ENCODE peak calls at places on chromosomes 1 and 21, in eight cellular contexts. One of them, this sample, is unnamed.

GRCh38 chr1:183873642-183874041 is 68.7 kb downstream of the RGL1 start:
- DNase-seq in mammary epithelial cell: no peak
- DNase-seq in WTC11: no peak
- DNase-seq in left cardiac atrium: no peak
- DNase-seq in amniotic stem cell: no peak
- DNase-seq in stimulated activated CD8-positive, alpha-beta memory T cell treated with anti-CD3 and anti-CD28 coated beads, Interleukin-15, amount 100 ng/mL, for 48 hours: no peak
- DNase-seq in HepG2: no peak
- DNase-seq in mucosa of gallbladder: no peak
- DNase-seq in this sample: no peak

GRCh38 chr1:165215676-165216075 is 140.8 kb downstream of the LMX1A start:
- DNase-seq in left cardiac atrium: no peak
- DNase-seq in stimulated activated CD8-positive, alpha-beta memory T cell treated with anti-CD3 and anti-CD28 coated beads, Interleukin-15, amount 100 ng/mL, for 48 hours: no peak
- DNase-seq in amniotic stem cell: no peak
- DNase-seq in WTC11: no peak
- DNase-seq in HepG2: no peak
- DNase-seq in mucosa of gallbladder: no peak
- DNase-seq in mammary epithelial cell: peak; percentile 7
- DNase-seq in this sample: no peak

GRCh38 chr1:178706467-178706866 is 18.6 kb upstream of the RALGPS2 start:
- DNase-seq in HepG2: no peak
- DNase-seq in amniotic stem cell: no peak
- DNase-seq in mucosa of gallbladder: peak; percentile 19
- DNase-seq in mammary epithelial cell: peak; percentile 45
- DNase-seq in left cardiac atrium: no peak
- DNase-seq in stimulated activated CD8-positive, alpha-beta memory T cell treated with anti-CD3 and anti-CD28 coated beads, Interleukin-15, amount 100 ng/mL, for 48 hours: no peak
- DNase-seq in WTC11: no peak
- DNase-seq in this sample: peak; percentile 44

GRCh38 chr1:36151845-36152203 is 2.5 kb upstream of the TRAPPC3 start:
- DNase-seq in left cardiac atrium: peak; percentile 55
- DNase-seq in stimulated activated CD8-positive, alpha-beta memory T cell treated with anti-CD3 and anti-CD28 coated beads, Interleukin-15, amount 100 ng/mL, for 48 hours: peak; percentile 29
- DNase-seq in HepG2: no peak
- DNase-seq in WTC11: no peak
- DNase-seq in amniotic stem cell: no peak
- DNase-seq in mammary epithelial cell: no peak
- DNase-seq in mucosa of gallbladder: no peak
- DNase-seq in this sample: no peak

GRCh38 chr1:201937624-201938212 is 8.6 kb downstream of the LMOD1 start:
- DNase-seq in left cardiac atrium: no peak
- DNase-seq in WTC11: no peak
- DNase-seq in stimulated activated CD8-positive, alpha-beta memory T cell treated with anti-CD3 and anti-CD28 coated beads, Interleukin-15, amount 100 ng/mL, for 48 hours: no peak
- DNase-seq in HepG2: no peak
- DNase-seq in mucosa of gallbladder: no peak
- DNase-seq in amniotic stem cell: no peak
- DNase-seq in mammary epithelial cell: peak; percentile 62
- DNase-seq in this sample: peak; percentile 41

GRCh38 chr1:82517586-82517985 is 716.9 kb downstream of the ADGRL2 start:
- DNase-seq in left cardiac atrium: peak; percentile 60
- DNase-seq in amniotic stem cell: no peak
- DNase-seq in mammary epithelial cell: no peak
- DNase-seq in WTC11: peak; percentile 40
- DNase-seq in HepG2: no peak
- DNase-seq in mucosa of gallbladder: peak; percentile 40
- DNase-seq in stimulated activated CD8-positive, alpha-beta memory T cell treated with anti-CD3 and anti-CD28 coated beads, Interleukin-15, amount 100 ng/mL, for 48 hours: no peak
- DNase-seq in this sample: no peak

GRCh38 chr1:202710070-202711025 is at the start of gene SYT2:
- DNase-seq in WTC11: peak; percentile 78
- DNase-seq in mucosa of gallbladder: peak; percentile 32
- DNase-seq in left cardiac atrium: peak; percentile 36
- DNase-seq in stimulated activated CD8-positive, alpha-beta memory T cell treated with anti-CD3 and anti-CD28 coated beads, Interleukin-15, amount 100 ng/mL, for 48 hours: peak; percentile 10
- DNase-seq in mammary epithelial cell: no peak
- DNase-seq in amniotic stem cell: no peak
- DNase-seq in HepG2: no peak
- DNase-seq in this sample: no peak

GRCh38 chr1:158045639-158046038 is 52.2 kb downstream of the KIRREL1 start:
- DNase-seq in mucosa of gallbladder: peak; percentile 79
- DNase-seq in left cardiac atrium: peak; percentile 48
- DNase-seq in amniotic stem cell: no peak
- DNase-seq in WTC11: no peak
- DNase-seq in stimulated activated CD8-positive, alpha-beta memory T cell treated with anti-CD3 and anti-CD28 coated beads, Interleukin-15, amount 100 ng/mL, for 48 hours: no peak
- DNase-seq in mammary epithelial cell: no peak
- DNase-seq in HepG2: no peak
- DNase-seq in this sample: no peak

GRCh38 chr1:231512147-231512698 is 16.2 kb upstream of the TSNAX start:
- DNase-seq in HepG2: peak; percentile 91
- DNase-seq in mammary epithelial cell: peak; percentile 96
- DNase-seq in WTC11: no peak
- DNase-seq in amniotic stem cell: no peak
- DNase-seq in left cardiac atrium: no peak
- DNase-seq in stimulated activated CD8-positive, alpha-beta memory T cell treated with anti-CD3 and anti-CD28 coated beads, Interleukin-15, amount 100 ng/mL, for 48 hours: no peak
- DNase-seq in mucosa of gallbladder: no peak
- DNase-seq in this sample: no peak

GRCh38 chr1:14924012-14924452 is 229.5 kb upstream of the TMEM51 start:
- DNase-seq in mammary epithelial cell: peak; percentile 53
- DNase-seq in stimulated activated CD8-positive, alpha-beta memory T cell treated with anti-CD3 and anti-CD28 coated beads, Interleukin-15, amount 100 ng/mL, for 48 hours: peak; percentile 14
- DNase-seq in WTC11: peak; percentile 51
- DNase-seq in amniotic stem cell: peak; percentile 52
- DNase-seq in mucosa of gallbladder: peak; percentile 66
- DNase-seq in left cardiac atrium: peak; percentile 85
- DNase-seq in HepG2: no peak
- DNase-seq in this sample: no peak

GRCh38 chr1:228793032-228793431 is 57.8 kb downstream of the RHOU start:
- DNase-seq in mammary epithelial cell: no peak
- DNase-seq in WTC11: no peak
- DNase-seq in HepG2: no peak
- DNase-seq in mucosa of gallbladder: no peak
- DNase-seq in stimulated activated CD8-positive, alpha-beta memory T cell treated with anti-CD3 and anti-CD28 coated beads, Interleukin-15, amount 100 ng/mL, for 48 hours: no peak
- DNase-seq in left cardiac atrium: no peak
- DNase-seq in amniotic stem cell: no peak
- DNase-seq in this sample: no peak

GRCh38 chr1:51952638-51953037 is 37.9 kb downstream of the RAB3B start:
- DNase-seq in mammary epithelial cell: no peak
- DNase-seq in left cardiac atrium: no peak
- DNase-seq in HepG2: no peak
- DNase-seq in mucosa of gallbladder: no peak
- DNase-seq in WTC11: no peak
- DNase-seq in amniotic stem cell: no peak
- DNase-seq in stimulated activated CD8-positive, alpha-beta memory T cell treated with anti-CD3 and anti-CD28 coated beads, Interleukin-15, amount 100 ng/mL, for 48 hours: no peak
- DNase-seq in this sample: no peak

GRCh38 chr1:1171551-1172340 is 1.9 kb upstream of the TTLL10 start:
- DNase-seq in WTC11: peak; percentile 9
- DNase-seq in mammary epithelial cell: no peak
- DNase-seq in HepG2: no peak
- DNase-seq in mucosa of gallbladder: no peak
- DNase-seq in stimulated activated CD8-positive, alpha-beta memory T cell treated with anti-CD3 and anti-CD28 coated beads, Interleukin-15, amount 100 ng/mL, for 48 hours: peak; percentile 36
- DNase-seq in amniotic stem cell: no peak
- DNase-seq in left cardiac atrium: peak; percentile 17
- DNase-seq in this sample: no peak

GRCh38 chr1:11701551-11701961 is 10.0 kb downstream of the DRAXIN start:
- DNase-seq in mammary epithelial cell: no peak
- DNase-seq in stimulated activated CD8-positive, alpha-beta memory T cell treated with anti-CD3 and anti-CD28 coated beads, Interleukin-15, amount 100 ng/mL, for 48 hours: no peak
- DNase-seq in amniotic stem cell: no peak
- DNase-seq in mucosa of gallbladder: no peak
- DNase-seq in WTC11: no peak
- DNase-seq in left cardiac atrium: no peak
- DNase-seq in HepG2: no peak
- DNase-seq in this sample: no peak

GRCh38 chr1:7013833-7014639 is 228.8 kb downstream of the CAMTA1 start:
- DNase-seq in HepG2: no peak
- DNase-seq in mammary epithelial cell: no peak
- DNase-seq in stimulated activated CD8-positive, alpha-beta memory T cell treated with anti-CD3 and anti-CD28 coated beads, Interleukin-15, amount 100 ng/mL, for 48 hours: no peak
- DNase-seq in WTC11: no peak
- DNase-seq in mucosa of gallbladder: no peak
- DNase-seq in left cardiac atrium: peak; percentile 31
- DNase-seq in amniotic stem cell: no peak
- DNase-seq in this sample: no peak

GRCh38 chr1:155004352-155005075 is 1.9 kb downstream of the ZBTB7B start:
- DNase-seq in amniotic stem cell: no peak
- DNase-seq in WTC11: no peak
- DNase-seq in mammary epithelial cell: no peak
- DNase-seq in HepG2: no peak
- DNase-seq in mucosa of gallbladder: no peak
- DNase-seq in stimulated activated CD8-positive, alpha-beta memory T cell treated with anti-CD3 and anti-CD28 coated beads, Interleukin-15, amount 100 ng/mL, for 48 hours: no peak
- DNase-seq in left cardiac atrium: no peak
- DNase-seq in this sample: no peak

GRCh38 chr1:90924982-90925381 is 96.9 kb downstream of the ZNF644 start:
- DNase-seq in mucosa of gallbladder: no peak
- DNase-seq in stimulated activated CD8-positive, alpha-beta memory T cell treated with anti-CD3 and anti-CD28 coated beads, Interleukin-15, amount 100 ng/mL, for 48 hours: no peak
- DNase-seq in HepG2: no peak
- DNase-seq in WTC11: peak; percentile 67
- DNase-seq in left cardiac atrium: no peak
- DNase-seq in mammary epithelial cell: no peak
- DNase-seq in amniotic stem cell: no peak
- DNase-seq in this sample: no peak

GRCh38 chr1:201207046-201207445 is 16.4 kb downstream of the IGFN1 start:
- DNase-seq in WTC11: no peak
- DNase-seq in left cardiac atrium: no peak
- DNase-seq in mucosa of gallbladder: no peak
- DNase-seq in stimulated activated CD8-positive, alpha-beta memory T cell treated with anti-CD3 and anti-CD28 coated beads, Interleukin-15, amount 100 ng/mL, for 48 hours: no peak
- DNase-seq in amniotic stem cell: no peak
- DNase-seq in mammary epithelial cell: no peak
- DNase-seq in HepG2: no peak
- DNase-seq in this sample: no peak

GRCh38 chr21:39386194-39386593 is 37.3 kb upstream of the HMGN1 start:
- DNase-seq in HepG2: peak; percentile 75
- DNase-seq in stimulated activated CD8-positive, alpha-beta memory T cell treated with anti-CD3 and anti-CD28 coated beads, Interleukin-15, amount 100 ng/mL, for 48 hours: no peak
- DNase-seq in WTC11: no peak
- DNase-seq in left cardiac atrium: peak; percentile 27
- DNase-seq in amniotic stem cell: no peak
- DNase-seq in mucosa of gallbladder: peak; percentile 16
- DNase-seq in mammary epithelial cell: no peak
- DNase-seq in this sample: peak; percentile 16

GRCh38 chr1:28602536-28603439 is 10.7 kb downstream of the RAB42 start:
- DNase-seq in HepG2: peak; percentile 81
- DNase-seq in stimulated activated CD8-positive, alpha-beta memory T cell treated with anti-CD3 and anti-CD28 coated beads, Interleukin-15, amount 100 ng/mL, for 48 hours: no peak
- DNase-seq in mammary epithelial cell: peak; percentile 78
- DNase-seq in amniotic stem cell: peak; percentile 83
- DNase-seq in left cardiac atrium: peak; percentile 58
- DNase-seq in WTC11: peak; percentile 57
- DNase-seq in mucosa of gallbladder: peak; percentile 64
- DNase-seq in this sample: peak; percentile 74

GRCh38 chr21:36419996-36420395 is 34.8 kb downstream of the CHAF1B start:
- DNase-seq in amniotic stem cell: peak; percentile 58
- DNase-seq in mammary epithelial cell: peak; percentile 66
- DNase-seq in WTC11: peak; percentile 84
- DNase-seq in left cardiac atrium: peak; percentile 90
- DNase-seq in HepG2: peak; percentile 63
- DNase-seq in mucosa of gallbladder: peak; percentile 81
- DNase-seq in stimulated activated CD8-positive, alpha-beta memory T cell treated with anti-CD3 and anti-CD28 coated beads, Interleukin-15, amount 100 ng/mL, for 48 hours: peak; percentile 26
- DNase-seq in this sample: peak; percentile 88

This sample was measured in fibroblast of the conjunctiva.